ENCODE peak calls at places on chromosomes 5 and 9, in seven cellular contexts. V, X, R, U, Z, I and N are unnamed samples. For H3K4me1, the result is how much of the 10 kb centered on the place peaks cover.

GRCh38 chr5:58482536-58482935 is 8.7 kb upstream of the GAPT start:
- DNase-seq in V (no peak), X (no peak), R (no peak), U (no peak), Z (no peak), I (no peak), N (no peak)

GRCh38 chr9:79764377-79764776 is 192.6 kb downstream of the TLE4 start:
- DNase-seq in V (no peak), X (no peak), R (peak), U (no peak), Z (peak), I (peak), N (no peak)

GRCh38 chr5:139100825-139101224 is 97.3 kb downstream of the SIL1 start:
- DNase-seq in V (peak), X (no peak), R (no peak), U (no peak), Z (no peak), I (no peak), N (no peak)

GRCh38 chr5:149776376-149777305 is 46.5 kb downstream of the PPARGC1B start:
- DNase-seq in V (no peak), X (peak), R (no peak), U (no peak), Z (no peak), I (no peak), N (no peak)

GRCh38 chr5:157464518-157465171 is 4.6 kb downstream of the NIPAL4 start:
- DNase-seq in V (peak), X (peak), R (peak), U (no peak), Z (no peak), I (no peak), N (no peak)

GRCh38 chr5:73446631-73447233 is 1.8 kb downstream of the FOXD1 start:
- DNase-seq in V (no peak), X (no peak), R (no peak), U (no peak), Z (no peak), I (no peak), N (no peak)

GRCh38 chr5:172909931-172910502 is 49.2 kb upstream of the RPL26L1 start:
- DNase-seq in V (no peak), X (no peak), R (no peak), U (no peak), Z (no peak), I (no peak), N (no peak)

GRCh38 chr5:42337143-42337542 is 86.1 kb upstream of the GHR start:
- DNase-seq in V (no peak), X (no peak), R (no peak), U (no peak), Z (no peak), I (no peak), N (no peak)

GRCh38 chr9:129497064-129497836 is 123.7 kb downstream of the C9orf50 start:
- DNase-seq in V (no peak), X (no peak), R (no peak), U (no peak), Z (peak), I (peak), N (peak)

GRCh38 chr5:25448646-25449045 is 803.9 kb upstream of the CDH10 start:
- DNase-seq in V (no peak), X (peak), R (no peak), U (no peak), Z (no peak), I (no peak), N (no peak)

GRCh38 chr5:139914218-139914807 is 118.7 kb downstream of the PSD2 start:
- DNase-seq in V (no peak), X (no peak), R (no peak), U (no peak), Z (no peak), I (no peak), N (no peak)

GRCh38 chr5:52800394-52801213 is 12.9 kb downstream of the ITGA1 start:
- DNase-seq in V (no peak), X (peak), R (peak), U (peak), Z (peak), I (peak), N (peak)

GRCh38 chr5:58284886-58285285 is 175.0 kb downstream of the PLK2 start:
- DNase-seq in V (no peak), X (no peak), R (no peak), U (no peak), Z (no peak), I (no peak), N (no peak)

GRCh38 chr5:129249891-129250290 is 155.3 kb downstream of the ISOC1 start:
- DNase-seq in V (no peak), X (no peak), R (no peak), U (no peak), Z (no peak), I (no peak), N (no peak)

GRCh38 chr9:106668534-106668933 is 194.4 kb upstream of the ZNF462 start:
- DNase-seq in V (no peak), X (no peak), R (no peak), U (no peak), Z (no peak), I (no peak), N (no peak)

GRCh38 chr5:14174235-14174636 is 31.1 kb downstream of the TRIO start:
- DNase-seq in V (no peak), X (no peak), R (no peak), U (no peak), Z (no peak), I (no peak), N (no peak)

GRCh38 chr5:4080370-4080769 is 484.7 kb downstream of the IRX1 start:
- DNase-seq in V (no peak), X (no peak), R (no peak), U (no peak), Z (no peak), I (no peak), N (no peak)

DNA sequence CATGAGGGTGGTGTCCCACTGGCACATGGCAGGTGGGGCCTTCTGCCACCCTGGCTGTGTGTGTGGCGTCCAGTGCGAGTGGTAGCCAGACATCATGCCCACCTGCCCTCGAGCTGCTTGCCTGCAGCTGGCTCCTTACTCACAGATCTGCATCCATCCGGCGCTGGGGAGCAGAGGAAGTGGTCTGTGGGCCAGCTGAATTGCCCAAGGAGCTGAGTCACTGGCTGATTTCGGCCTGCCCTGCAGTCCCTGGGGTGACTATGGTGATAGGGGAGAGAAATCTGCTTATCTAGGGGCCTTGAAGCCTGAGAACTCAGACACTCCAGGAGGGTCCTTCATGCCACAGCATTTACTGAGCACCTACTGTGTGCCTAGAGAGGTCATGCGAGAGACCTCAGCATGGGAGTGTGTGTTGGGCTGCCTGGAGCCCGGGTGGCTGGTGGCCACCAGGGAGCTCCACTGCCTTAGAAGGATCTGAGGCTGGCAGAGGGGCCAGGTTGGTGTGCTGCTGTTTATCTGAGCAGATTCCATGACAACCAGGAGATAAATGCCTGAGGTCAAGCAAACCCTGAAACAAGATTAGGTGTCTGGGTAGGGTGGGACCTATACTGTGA is 57.1 kb downstream of the SLC22A5 start:
- DNase-seq in V (no peak), X (no peak), R (peak), U (peak), Z (peak), I (peak), N (peak)
- TF ChIP-seq CTCF in V (peak), X (no peak), R (no peak), U (peak), Z (no peak), I (peak), N (peak)

GRCh38 chr9:133356391-133357091 is at the start of the genes SURF1 and SURF2:
- DNase-seq in V (no peak), X (peak), R (peak), U (peak), Z (peak), I (peak), N (peak)
- TF ChIP-seq POLR2A in V (peak), X (peak), R (peak), U (peak), Z (no peak), I (peak), N (peak)

DNA sequence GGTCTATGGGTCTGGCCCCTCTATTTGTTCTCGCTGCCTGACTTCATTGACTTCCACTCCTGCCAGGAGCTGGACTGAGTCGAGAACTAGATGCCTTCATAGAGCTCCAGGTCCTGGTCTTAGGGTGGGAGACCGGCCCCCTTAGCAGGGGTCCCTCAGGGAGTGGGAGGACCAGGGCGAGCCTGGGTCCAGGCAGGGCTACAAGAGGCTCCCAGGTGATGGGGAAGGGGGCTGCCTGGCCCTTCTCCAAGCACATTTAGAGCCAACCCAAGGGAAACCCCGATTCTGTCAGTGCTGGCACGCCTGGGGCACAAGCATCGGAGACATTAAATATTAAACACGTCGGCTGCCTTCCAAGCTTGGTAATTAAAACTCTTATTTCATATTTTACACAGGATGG is 23.7 kb upstream of the ZBTB43 start:
- DNase-seq in V (no peak), X (no peak), R (no peak), U (no peak), Z (no peak), I (no peak), N (no peak)
- H3K4me1 ChIP-seq in V (under half), X (under half), R (under half), U (under half), Z (under half), I (under half), N (under half)

DNA sequence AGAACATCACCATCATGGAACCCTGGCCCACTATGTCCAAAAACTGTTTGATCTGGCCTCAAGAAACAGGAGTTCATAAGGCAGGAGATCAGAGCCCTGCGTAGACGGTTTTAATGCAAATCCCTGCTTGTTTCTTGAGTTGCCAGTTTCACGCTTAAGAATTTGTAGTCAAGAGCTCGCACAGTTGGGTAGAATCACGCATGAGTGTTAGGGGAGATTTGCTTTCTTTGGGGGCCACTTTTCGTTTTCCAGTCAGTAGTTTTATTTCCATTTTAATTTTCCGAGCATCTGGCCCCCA is 6.7 kb upstream of the C5orf58 start:
- DNase-seq in V (no peak), X (no peak), R (no peak), U (no peak), Z (no peak), I (no peak), N (no peak)
- TF ChIP-seq CTCF in V (no peak), X (no peak), R (no peak), U (no peak), Z (no peak), I (no peak), N (no peak)

GRCh38 chr9:131834721-131835120 is 94.8 kb upstream of the RAPGEF1 start:
- DNase-seq in V (no peak), X (no peak), R (no peak), U (no peak), Z (no peak), I (no peak), N (no peak)

GRCh38 chr9:131836021-131836420 is 96.1 kb upstream of the RAPGEF1 start:
- DNase-seq in V (no peak), X (no peak), R (no peak), U (no peak), Z (no peak), I (no peak), N (no peak)

GRCh38 chr9:131833083-131833482 is 93.2 kb upstream of the RAPGEF1 start:
- DNase-seq in V (no peak), X (no peak), R (no peak), U (no peak), Z (no peak), I (no peak), N (no peak)

GRCh38 chr9:131835132-131835910 is 95.4 kb upstream of the RAPGEF1 start:
- DNase-seq in V (no peak), X (no peak), R (no peak), U (peak), Z (no peak), I (no peak), N (no peak)

GRCh38 chr9:131833906-131834305 is 94.0 kb upstream of the RAPGEF1 start:
- DNase-seq in V (no peak), X (no peak), R (no peak), U (no peak), Z (no peak), I (no peak), N (no peak)
- TF ChIP-seq POLR2A in V (no peak), X (no peak), R (no peak), U (no peak), Z (no peak), I (no peak), N (no peak)

DNA sequence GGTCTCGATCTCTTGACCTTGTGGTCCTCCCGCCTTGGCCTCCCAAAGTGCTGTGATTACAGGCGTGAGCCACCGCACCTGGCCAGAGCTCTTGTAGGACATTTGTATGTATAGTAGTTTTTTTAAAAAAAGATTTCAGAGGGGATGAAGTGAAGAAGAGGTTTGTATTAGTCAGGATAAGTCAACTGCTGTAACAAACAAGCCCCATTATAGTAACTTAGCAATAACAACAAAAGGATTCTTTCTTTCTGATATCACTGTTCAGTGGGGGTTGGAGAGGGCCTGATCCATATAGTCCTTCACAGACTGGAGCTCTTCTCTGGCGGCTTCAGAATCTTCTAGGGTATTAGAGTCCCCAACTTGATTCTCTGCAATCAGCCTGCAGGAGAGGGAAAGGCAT is 50.7 kb upstream of the IL6ST start:
- DNase-seq in V (no peak), X (no peak), R (no peak), U (no peak), Z (no peak), I (no peak), N (no peak)
- H3K4me1 ChIP-seq in V (under half), X (under half), R (under half), U (under half), Z (under half), I (under half), N (under half)

DNA sequence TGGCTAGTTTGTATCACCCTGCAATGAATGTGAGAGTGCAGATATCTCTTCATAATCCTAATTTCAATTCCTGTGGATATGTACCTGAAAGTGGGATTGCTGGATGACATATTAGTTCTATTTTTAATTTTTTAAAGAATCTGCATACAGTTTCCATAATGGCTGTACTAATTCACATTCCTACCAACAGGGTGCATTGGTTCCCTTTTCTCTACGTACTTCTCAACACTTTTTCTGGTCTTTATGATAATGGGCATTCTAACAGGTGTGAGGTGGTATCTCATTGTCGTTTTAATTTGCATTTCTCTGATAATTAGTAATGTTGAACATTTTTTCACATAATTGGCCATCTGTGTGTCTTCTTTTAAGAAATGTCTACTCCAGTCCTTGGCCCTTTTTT is 927.5 kb downstream of the DTWD2 start:
- DNase-seq in V (peak), X (no peak), R (no peak), U (no peak), Z (no peak), I (no peak), N (no peak)
- TF ChIP-seq CTCF in V (peak), X (no peak), R (no peak), U (no peak), Z (no peak), I (no peak), N (no peak)

DNA sequence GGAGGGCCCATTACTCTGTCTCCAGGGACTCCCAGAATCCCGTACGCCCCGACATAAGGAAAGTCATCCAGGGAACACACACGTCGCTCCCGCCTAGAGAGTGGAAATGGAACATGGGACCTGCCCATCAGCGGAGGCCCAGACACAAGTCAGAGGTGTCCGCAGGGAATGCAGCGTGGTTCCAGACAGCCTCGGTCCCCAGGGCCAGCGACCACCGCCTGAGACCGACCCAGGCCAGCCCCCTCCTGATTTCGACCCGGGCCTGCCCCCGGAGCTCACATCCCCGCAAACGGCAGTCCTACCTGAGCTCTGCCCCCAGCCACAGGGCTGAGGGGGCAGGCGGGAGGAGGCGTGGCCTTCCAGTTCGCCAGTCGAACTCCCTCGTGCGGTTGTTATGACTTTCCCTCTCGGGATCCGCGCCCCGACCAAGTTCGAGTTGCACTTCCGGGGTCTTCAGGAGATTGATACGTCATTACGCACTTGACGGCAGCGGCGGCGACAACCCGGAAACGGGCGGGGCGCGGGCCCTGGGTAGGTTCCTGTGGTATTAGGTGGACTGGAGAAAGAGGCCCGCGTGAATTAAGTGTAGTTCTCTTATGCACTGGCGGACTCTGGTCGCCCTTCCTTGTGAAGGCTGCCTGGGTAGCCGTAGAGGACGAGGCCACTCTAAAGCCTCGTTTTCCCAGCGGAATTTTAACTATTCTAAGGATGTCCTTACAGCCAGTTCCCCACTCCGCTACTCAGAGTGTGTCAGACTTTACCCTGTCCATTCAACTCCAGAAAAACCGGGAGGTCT is 370.0 kb upstream of the POU5F2 start:
- DNase-seq in V (peak), X (peak), R (peak), U (peak), Z (peak), I (peak), N (peak)
- TF ChIP-seq POLR2A in V (peak), X (peak), R (peak), U (peak), Z (no peak), I (peak), N (no peak)